ENCODE peak calls at places on chromosomes 7 and 10, in nine cellular contexts. Y, H, M, N, G, E, L, T and I are unnamed samples. For H3K4me1 and H3K9me3, the result is how much of the 10 kb centered on the place peaks cover.

GRCh38 chr7:2544541-2545188 is 10.7 kb downstream of the BRAT1 start:
- DNase-seq in Y (no peak), H (no peak), M (peak), N (no peak), G (no peak), E (no peak), L (no peak), T (no peak), I (no peak)

GRCh38 chr10:71683301-71683700 is 36.3 kb downstream of the C10orf105 start:
- DNase-seq in Y (peak), H (no peak), M (no peak), N (no peak), G (no peak), E (peak), L (no peak), T (no peak), I (no peak)

GRCh38 chr7:111436608-111437007 is 125.7 kb downstream of the IMMP2L start:
- DNase-seq in Y (no peak), H (no peak), M (no peak), N (no peak), G (no peak), E (no peak), L (no peak), T (no peak), I (no peak)

GRCh38 chr7:134910968-134911367 is 75.3 kb upstream of the AGBL3 start:
- DNase-seq in Y (no peak), H (no peak), M (no peak), N (no peak), G (no peak), E (no peak), L (no peak), T (no peak), I (no peak)

GRCh38 chr10:107708981-107709380 is 544.5 kb upstream of the SORCS1 start:
- DNase-seq in Y (no peak), H (no peak), M (no peak), N (no peak), G (no peak), E (no peak), L (no peak), T (no peak), I (no peak)

GRCh38 chr10:7377614-7378248 is 33.1 kb downstream of the SFMBT2 start:
- DNase-seq in Y (no peak), H (no peak), M (no peak), N (no peak), G (no peak), E (no peak), L (no peak), T (no peak), I (no peak)

GRCh38 chr7:111229951-111230350 is 139.0 kb downstream of the LRRN3 start:
- DNase-seq in Y (no peak), H (no peak), M (no peak), N (no peak), G (no peak), E (no peak), L (peak), T (no peak), I (no peak)

GRCh38 chr10:91088300-91089140 is 131.9 kb upstream of the PCGF5 start:
- DNase-seq in Y (no peak), H (no peak), M (no peak), N (peak), G (peak), E (no peak), L (peak), T (peak), I (peak)

GRCh38 chr10:58436071-58436470 is 50.9 kb downstream of the TFAM start:
- DNase-seq in Y (no peak), H (no peak), M (no peak), N (no peak), G (no peak), E (no peak), L (peak), T (no peak), I (peak)

GRCh38 chr10:64519427-64519826 is 998.2 kb downstream of the REEP3 start:
- DNase-seq in Y (no peak), H (no peak), M (no peak), N (no peak), G (no peak), E (no peak), L (no peak), T (no peak), I (no peak)

GRCh38 chr7:128845987-128846386 is 15.8 kb downstream of the FLNC start:
- DNase-seq in Y (no peak), H (no peak), M (no peak), N (no peak), G (no peak), E (no peak), L (no peak), T (no peak), I (no peak)

GRCh38 chr7:103637080-103637479 is 191.1 kb upstream of the SLC26A5 start:
- DNase-seq in Y (no peak), H (no peak), M (no peak), N (no peak), G (no peak), E (no peak), L (no peak), T (no peak), I (no peak)

GRCh38 chr7:45073843-45074737 is 14.7 kb downstream of the NACAD start:
- DNase-seq in Y (no peak), H (peak), M (no peak), N (no peak), G (no peak), E (peak), L (no peak), T (no peak), I (no peak)

GRCh38 chr7:106862317-106863183 is 2.5 kb upstream of the PIK3CG start:
- DNase-seq in Y (no peak), H (no peak), M (no peak), N (no peak), G (no peak), E (no peak), L (no peak), T (no peak), I (no peak)

GRCh38 chr10:14742815-14743214 is 31.9 kb downstream of the FAM107B start:
- DNase-seq in Y (no peak), H (no peak), M (peak), N (no peak), G (no peak), E (no peak), L (no peak), T (no peak), I (peak)

GRCh38 chr10:44828515-44829142 is 82.5 kb upstream of the TMEM72 start:
- DNase-seq in Y (no peak), H (no peak), M (no peak), N (no peak), G (no peak), E (peak), L (no peak), T (no peak), I (no peak)

GRCh38 chr7:150379590-150380379 is 655 bp downstream of the ZNF775 start:
- DNase-seq in Y (no peak), H (no peak), M (no peak), N (no peak), G (no peak), E (no peak), L (peak), T (peak), I (no peak)

GRCh38 chr10:76950354-76950753 is 687.3 kb downstream of the KCNMA1 start:
- DNase-seq in Y (no peak), H (no peak), M (no peak), N (no peak), G (no peak), E (no peak), L (no peak), T (no peak), I (no peak)

GRCh38 chr10:132030898-132031463 is 34.8 kb upstream of the JAKMIP3 start:
- DNase-seq in Y (no peak), H (no peak), M (no peak), N (no peak), G (no peak), E (no peak), L (no peak), T (no peak), I (no peak)

GRCh38 chr10:132788180-132788830 is 2.4 kb upstream of the NKX6-2 start:
- DNase-seq in Y (no peak), H (no peak), M (no peak), N (no peak), G (peak), E (no peak), L (no peak), T (peak), I (no peak)

GRCh38 chr7:121305109-121305508 is 23.7 kb upstream of the WNT16 start:
- DNase-seq in Y (no peak), H (no peak), M (no peak), N (no peak), G (no peak), E (no peak), L (no peak), T (no peak), I (no peak)

GRCh38 chr7:106522691-106523090 is 138.3 kb downstream of the CCDC71L start:
- DNase-seq in Y (no peak), H (no peak), M (no peak), N (no peak), G (no peak), E (no peak), L (no peak), T (no peak), I (no peak)

GRCh38 chr7:135659159-135659837 is 3.0 kb upstream of the STMP1 start:
- DNase-seq in Y (no peak), H (no peak), M (no peak), N (no peak), G (no peak), E (no peak), L (no peak), T (no peak), I (no peak)

GRCh38 chr10:47332946-47333345 is 10.7 kb downstream of the GDF2 start:
- DNase-seq in Y (peak), H (no peak), M (no peak), N (no peak), G (no peak), E (no peak), L (peak), T (no peak), I (no peak)

GRCh38 chr7:99126921-99127553 is 16.9 kb downstream of the SMURF1 start:
- DNase-seq in Y (no peak), H (no peak), M (no peak), N (no peak), G (no peak), E (no peak), L (peak), T (no peak), I (no peak)
- H3K4me1 ChIP-seq in Y (under half), H (under half), M (under half), N (half or more), G (under half), E (under half), L (under half), T (half or more), I (under half)

GRCh38 chr7:127214956-127215355 is 37.8 kb downstream of the GRM8 start:
- DNase-seq in Y (no peak), H (no peak), M (no peak), N (no peak), G (no peak), E (no peak), L (peak), T (no peak), I (no peak)
- H3K9me3 ChIP-seq in Y (under half), H (under half), M (under half), N (under half), G (under half), E (under half), L (under half), T (under half), I (under half)

GRCh38 chr7:137934941-137935848 is 66.7 kb downstream of the CREB3L2 start:
- DNase-seq in Y (no peak), H (no peak), M (no peak), N (no peak), G (no peak), E (no peak), L (no peak), T (no peak), I (peak)
- H3K4me3 ChIP-seq in Y (peak), H (peak), M (peak), N (no peak), G (no peak), E (no peak), L (no peak), T (no peak), I (peak)

GRCh38 chr10:11443468-11444147 is 167.8 kb downstream of the USP6NL start:
- DNase-seq in Y (no peak), H (no peak), M (no peak), N (no peak), G (no peak), E (no peak), L (no peak), T (no peak), I (no peak)
- H3K4me1 ChIP-seq in Y (under half), H (under half), M (under half), N (under half), G (under half), E (under half), L (under half), T (under half), I (under half)

DNA sequence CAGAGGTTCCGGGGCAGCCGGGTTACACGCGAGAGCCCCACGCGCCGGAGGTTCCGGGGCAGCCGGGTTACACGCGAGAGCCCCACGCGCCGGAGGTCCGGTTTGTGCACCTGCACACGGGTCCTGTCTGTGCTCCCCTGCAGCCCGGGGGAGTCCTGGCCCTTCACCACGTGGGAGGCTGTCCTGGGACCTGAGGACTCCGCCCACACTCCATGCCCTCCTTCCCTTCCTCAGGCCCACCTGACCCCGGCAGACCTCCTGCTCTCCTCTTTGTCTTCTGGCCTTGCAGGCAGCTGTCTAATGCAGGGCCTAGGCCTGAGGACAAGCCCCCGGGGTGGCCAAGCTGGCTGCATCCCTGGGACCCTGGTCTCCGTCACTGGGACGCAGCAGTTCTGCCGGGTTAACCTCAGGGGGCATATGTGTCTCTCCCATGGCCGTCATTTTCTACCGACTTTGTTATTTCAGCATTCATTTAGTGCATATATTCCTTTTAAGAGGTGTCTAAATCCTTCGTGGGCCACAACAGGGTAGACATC is 374.6 kb downstream of the DNAJB6 start:
- DNase-seq in Y (no peak), H (peak), M (no peak), N (no peak), G (no peak), E (no peak), L (no peak), T (no peak), I (no peak)
- H3K9me3 ChIP-seq in Y (under half), H (under half), M (under half), N (under half), G (under half), E (under half), L (under half), T (under half), I (under half)

GRCh38 chr7:100475549-100475948 is 3.5 kb downstream of the TSC22D4 start:
- DNase-seq in Y (peak), H (peak), M (no peak), N (no peak), G (peak), E (peak), L (no peak), T (no peak), I (no peak)

GRCh38 chr7:100472121-100472851 is 6.7 kb downstream of the TSC22D4 start:
- DNase-seq in Y (no peak), H (no peak), M (no peak), N (no peak), G (no peak), E (no peak), L (no peak), T (no peak), I (no peak)

GRCh38 chr7:100476108-100476780 is 2.8 kb downstream of the TSC22D4 start:
- DNase-seq in Y (no peak), H (peak), M (no peak), N (no peak), G (peak), E (no peak), L (no peak), T (no peak), I (no peak)

GRCh38 chr7:100471021-100471420 is 7.0 kb upstream of the SPACDR start:
- DNase-seq in Y (no peak), H (no peak), M (no peak), N (no peak), G (no peak), E (no peak), L (no peak), T (no peak), I (no peak)

GRCh38 chr7:100472854-100473499 is 6.0 kb downstream of the TSC22D4 start:
- DNase-seq in Y (peak), H (no peak), M (no peak), N (no peak), G (no peak), E (peak), L (peak), T (no peak), I (no peak)
- H3K4me3 ChIP-seq in Y (no peak), H (no peak), M (no peak), N (no peak), G (no peak), E (no peak), L (no peak), T (no peak), I (no peak)

GRCh38 chr10:21531164-21531563 is 2.9 kb upstream of the MLLT10 start:
- DNase-seq in Y (no peak), H (no peak), M (no peak), N (no peak), G (no peak), E (no peak), L (no peak), T (no peak), I (no peak)

GRCh38 chr10:21534611-21535493 is 820 bp downstream of the MLLT10 start:
- DNase-seq in Y (peak), H (peak), M (peak), N (peak), G (peak), E (peak), L (peak), T (peak), I (peak)

GRCh38 chr10:21533577-21534475 is at the start of gene MLLT10:
- DNase-seq in Y (peak), H (peak), M (peak), N (peak), G (peak), E (peak), L (peak), T (peak), I (peak)

GRCh38 chr10:21530616-21531015 is 3.4 kb upstream of the MLLT10 start:
- DNase-seq in Y (no peak), H (no peak), M (no peak), N (no peak), G (no peak), E (no peak), L (no peak), T (no peak), I (no peak)

GRCh38 chr10:21532694-21533576 is 1.1 kb upstream of the MLLT10 start:
- DNase-seq in Y (no peak), H (no peak), M (no peak), N (no peak), G (no peak), E (no peak), L (no peak), T (no peak), I (peak)
- H3K4me1 ChIP-seq in Y (under half), H (under half), M (under half), N (under half), G (under half), E (under half), L (under half), T (under half), I (under half)

GRCh38 chr10:43524434-43525247 is 49.8 kb downstream of the ZNF239 start:
- DNase-seq in Y (no peak), H (no peak), M (no peak), N (no peak), G (no peak), E (no peak), L (no peak), T (no peak), I (no peak)
- H3K9me3 ChIP-seq in Y (half or more), H (half or more), M (under half), N (half or more), G (under half), E (under half), L (under half), T (half or more), I (under half)

GRCh38 chr10:101974091-101974799 is 81.7 kb downstream of the ARMH3 start:
- DNase-seq in Y (no peak), H (no peak), M (no peak), N (no peak), G (peak), E (no peak), L (no peak), T (no peak), I (no peak)
- H3K4me3 ChIP-seq in Y (no peak), H (no peak), M (no peak), N (no peak), G (no peak), E (no peak), L (no peak), T (no peak), I (no peak)

GRCh38 chr10:5813341-5814109 is at the start of gene GDI2:
- DNase-seq in Y (peak), H (peak), M (peak), N (peak), G (peak), E (peak), L (peak), T (peak), I (peak)

GRCh38 chr10:5818048-5818331 is 4.8 kb upstream of the GDI2 start:
- DNase-seq in Y (no peak), H (no peak), M (peak), N (no peak), G (no peak), E (no peak), L (no peak), T (no peak), I (no peak)

GRCh38 chr10:5817322-5818047 is 4.3 kb upstream of the GDI2 start:
- DNase-seq in Y (no peak), H (no peak), M (peak), N (peak), G (no peak), E (no peak), L (no peak), T (no peak), I (no peak)

GRCh38 chr10:5814110-5815107 is 1.2 kb upstream of the GDI2 start:
- DNase-seq in Y (no peak), H (peak), M (no peak), N (no peak), G (no peak), E (no peak), L (no peak), T (no peak), I (no peak)

DNA sequence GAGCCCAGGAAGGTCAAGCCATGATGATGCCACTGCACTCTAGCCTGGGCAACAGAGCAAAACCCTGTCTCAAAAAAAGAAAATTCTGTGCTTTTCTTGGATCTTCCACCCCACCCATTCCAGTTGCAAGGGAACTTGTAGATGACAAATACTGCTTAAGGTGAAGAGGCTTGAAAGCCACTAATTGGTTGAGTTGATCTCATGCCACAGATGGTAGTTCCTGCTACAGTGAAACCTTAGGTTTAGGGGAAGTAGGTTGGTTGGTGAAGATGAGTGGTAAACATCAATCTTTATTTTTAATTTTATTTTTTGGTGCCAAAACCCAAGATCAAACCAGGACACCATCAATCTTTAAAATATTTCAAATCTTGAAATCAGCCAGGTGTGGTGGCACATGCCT is 2.9 kb upstream of the GDI2 start:
- DNase-seq in Y (no peak), H (no peak), M (peak), N (no peak), G (no peak), E (no peak), L (no peak), T (no peak), I (no peak)
- H3K4me1 ChIP-seq in Y (under half), H (half or more), M (under half), N (half or more), G (under half), E (under half), L (under half), T (under half), I (under half)